ENCODE peak calls at places on chromosome 1, in six cellular contexts. Z is AG09309; S is right cardiac atrium; H is CD8-positive, alpha-beta memory T cell; M is left ventricle myocardium inferior; G is breast epithelium. E is an unnamed sample.

GRCh38 chr1:112852934-112853333 is 103.1 kb downstream of the SLC16A1 start:
- DNase-seq in S (no peak), Z (no peak), M (no peak), H (no peak), G (no peak), E (no peak)

GRCh38 chr1:62417351-62417999 is 19.4 kb upstream of the USP1 start:
- DNase-seq in M (no peak), H (no peak), S (no peak), Z (no peak), G (no peak), E (no peak)

GRCh38 chr1:50605186-50605875 is 182.1 kb upstream of the DMRTA2 start:
- DNase-seq in M (no peak), G (no peak), Z (peak), H (no peak), S (no peak), E (no peak)

GRCh38 chr1:180881806-180882509 is 30.7 kb upstream of the KIAA1614 start:
- DNase-seq in M (no peak), H (no peak), G (no peak), Z (peak), S (no peak), E (peak)

GRCh38 chr1:50289495-50289894 is 133.7 kb downstream of the DMRTA2 start:
- DNase-seq in Z (no peak), M (no peak), S (no peak), H (no peak), G (no peak), E (no peak)

GRCh38 chr1:26274801-26275425 is 5.0 kb upstream of the SH3BGRL3 start:
- DNase-seq in M (no peak), S (no peak), G (no peak), Z (no peak), H (no peak), E (peak)

GRCh38 chr1:21869620-21870121 is 57.6 kb downstream of the LDLRAD2 start:
- DNase-seq in M (peak), H (no peak), G (peak), Z (peak), S (peak), E (peak)

GRCh38 chr1:3785458-3786157 is 10.7 kb downstream of the LRRC47 start:
- DNase-seq in G (no peak), S (peak), M (no peak), H (no peak), Z (no peak), E (no peak)

GRCh38 chr1:39657402-39657801 is 14.5 kb downstream of the NT5C1A start:
- DNase-seq in G (no peak), Z (no peak), H (no peak), M (no peak), S (no peak), E (no peak)

GRCh38 chr1:51569284-51570062 is 47.4 kb upstream of the OSBPL9 start:
- DNase-seq in G (peak), S (no peak), Z (peak), H (peak), M (no peak), E (no peak)

GRCh38 chr1:55612988-55613387 is 397.8 kb upstream of the USP24 start:
- DNase-seq in G (no peak), M (no peak), S (no peak), Z (peak), H (no peak), E (no peak)

GRCh38 chr1:5990913-5991783 is 1.1 kb downstream of the NPHP4 start:
- DNase-seq in G (no peak), H (peak), M (no peak), Z (no peak), S (peak), E (no peak)

GRCh38 chr1:22814176-22815042 is 103.8 kb downstream of the EPHB2 start:
- DNase-seq in H (no peak), Z (peak), S (peak), M (no peak), G (no peak), E (peak)

GRCh38 chr1:6414443-6414844 is 5.3 kb downstream of the HES2 start:
- DNase-seq in M (no peak), G (no peak), H (no peak), Z (no peak), S (no peak), E (no peak)

GRCh38 chr1:59908682-59909081 is 17.9 kb downstream of the CYP2J2 start:
- DNase-seq in H (no peak), S (no peak), G (no peak), M (no peak), Z (no peak), E (no peak)

GRCh38 chr1:238465449-238465848 is 574.7 kb upstream of the ZP4 start:
- DNase-seq in Z (no peak), M (no peak), H (no peak), G (no peak), S (no peak), E (no peak)

GRCh38 chr1:238474263-238474662 is 583.5 kb upstream of the ZP4 start:
- DNase-seq in M (no peak), S (no peak), G (no peak), Z (no peak), H (no peak), E (no peak)

GRCh38 chr1:238468068-238468467 is 577.3 kb upstream of the ZP4 start:
- DNase-seq in M (no peak), Z (no peak), S (no peak), H (no peak), G (no peak), E (no peak)

GRCh38 chr1:238466459-238466858 is 575.7 kb upstream of the ZP4 start:
- DNase-seq in G (no peak), M (no peak), S (no peak), Z (no peak), H (no peak), E (no peak)

GRCh38 chr1:238469146-238469601 is 578.5 kb upstream of the ZP4 start:
- DNase-seq in G (no peak), M (no peak), H (no peak), S (no peak), Z (no peak), E (peak)
- H3K4me3 ChIP-seq in G (peak), M (peak), H (no peak), S (peak), Z (peak), E (peak)

GRCh38 chr1:94925561-94926364 is 1.1 kb downstream of the CNN3 start:
- DNase-seq in S (peak), H (no peak), Z (no peak), M (peak), G (peak), E (peak)

GRCh38 chr1:94921977-94922376 is 4.9 kb downstream of the CNN3 start:
- DNase-seq in H (no peak), Z (no peak), M (no peak), G (no peak), S (no peak), E (no peak)

GRCh38 chr1:94924967-94925366 is 1.9 kb downstream of the CNN3 start:
- DNase-seq in M (no peak), G (no peak), H (no peak), S (no peak), Z (no peak), E (no peak)

GRCh38 chr1:94920061-94920460 is 6.8 kb downstream of the CNN3 start:
- DNase-seq in G (no peak), S (no peak), M (no peak), Z (no peak), H (no peak), E (no peak)

DNA sequence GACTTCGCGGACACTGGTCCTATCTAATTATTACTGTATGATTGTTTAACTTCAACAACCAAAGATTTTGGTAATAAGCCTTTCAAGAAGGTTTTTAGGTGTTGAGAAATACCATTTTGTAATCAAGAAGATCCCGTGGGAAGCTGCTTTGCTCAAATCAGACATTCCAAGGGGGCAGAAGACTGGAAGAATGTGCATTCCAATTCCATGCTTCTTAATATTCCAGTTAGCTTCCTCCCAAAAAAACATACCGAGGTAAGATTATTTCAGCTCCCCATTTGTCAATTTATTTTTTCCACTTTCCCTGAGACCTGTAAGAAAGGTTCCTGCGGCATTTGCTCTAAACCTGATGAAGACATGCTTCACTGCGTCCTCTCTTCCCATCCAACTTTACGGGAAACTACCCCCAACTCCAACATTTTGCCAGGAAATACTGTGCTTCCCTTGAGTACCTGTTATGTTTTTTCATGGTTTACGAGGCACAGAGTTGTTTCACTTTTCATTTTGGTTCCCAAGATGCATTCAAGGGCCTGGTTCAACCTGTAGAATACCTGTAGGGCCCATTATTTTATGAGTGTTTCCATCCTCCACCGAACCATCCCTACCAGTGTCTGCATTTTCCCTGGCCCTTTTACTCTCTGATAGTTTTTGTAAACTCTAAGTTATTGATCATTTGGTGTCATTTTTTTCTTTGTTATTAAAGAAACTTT is 4.0 kb downstream of the CNN3 start:
- DNase-seq in M (no peak), Z (peak), G (no peak), H (no peak), S (no peak), E (peak)
- H3K4me3 ChIP-seq in M (peak), Z (peak), G (peak), H (no peak), S (peak), E (peak)

GRCh38 chr1:95071539-95071938 is 1.2 kb downstream of the ALG14 start:
- DNase-seq in S (no peak), H (no peak), G (no peak), M (no peak), Z (no peak), E (no peak)
- H3K4me3 ChIP-seq in S (peak), H (peak), G (peak), M (peak), Z (no peak), E (peak)

DNA sequence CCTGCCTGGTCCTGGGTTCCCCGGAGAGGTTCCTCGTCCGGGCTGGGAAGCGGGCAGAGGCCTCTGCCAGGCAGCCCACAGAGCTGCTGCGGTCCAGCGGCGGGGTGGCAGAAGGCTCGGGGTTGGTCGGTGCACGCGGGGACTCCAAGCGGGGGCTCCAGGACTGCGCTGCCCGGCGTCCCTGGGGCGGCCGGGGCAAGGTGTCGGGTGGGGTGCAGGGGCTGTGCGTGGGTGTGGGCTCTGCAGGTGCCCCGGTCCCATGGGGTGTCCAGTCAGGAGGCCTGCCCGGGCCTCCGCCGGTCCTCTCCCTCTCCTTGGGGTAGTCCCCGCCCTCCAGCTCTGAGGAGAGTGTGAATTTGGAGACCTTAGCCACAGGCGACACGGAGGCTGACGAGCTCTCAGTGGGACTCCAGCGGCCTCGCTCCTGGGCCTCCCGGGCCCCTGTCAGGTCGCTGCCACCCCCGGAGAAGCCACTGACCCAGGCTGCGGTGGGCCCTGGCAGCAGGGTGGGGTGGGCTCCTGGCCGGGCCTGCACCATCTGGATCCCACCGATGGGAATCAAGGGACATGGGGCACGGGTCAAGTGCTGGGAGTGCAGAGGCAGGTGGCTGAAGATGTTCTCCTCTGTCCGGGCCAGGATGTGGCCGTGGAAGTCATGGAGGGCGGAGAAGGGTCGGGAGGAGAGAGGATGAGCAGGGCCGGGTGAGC is 26.2 kb upstream of the EDN2 start:
- DNase-seq in M (no peak), S (peak), H (no peak), G (no peak), Z (no peak), E (no peak)
- H3K4me3 ChIP-seq in M (no peak), S (no peak), H (no peak), G (no peak), Z (no peak), E (no peak)

DNA sequence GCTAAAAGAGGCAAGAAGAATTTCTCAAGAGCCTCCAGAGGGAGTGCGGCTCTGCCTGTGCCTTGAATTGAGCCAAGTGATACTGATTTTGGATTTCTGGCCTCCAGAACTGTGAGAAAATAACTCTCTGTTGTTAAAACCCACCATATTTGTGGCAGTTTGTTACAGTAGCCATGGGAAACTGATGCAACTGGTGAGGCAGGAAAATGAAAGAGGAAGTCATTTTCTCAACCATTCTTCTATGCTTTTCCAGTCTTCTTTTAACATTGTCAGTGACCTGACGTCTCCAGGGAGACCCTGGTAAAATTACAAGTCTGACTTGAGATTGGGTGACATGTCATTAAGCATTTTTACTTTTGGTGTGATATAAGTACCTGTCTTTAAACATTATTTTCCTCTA is 5.8 kb downstream of the OR6P1 start:
- DNase-seq in G (no peak), H (no peak), M (no peak), Z (no peak), S (no peak), E (no peak)
- H3K4me3 ChIP-seq in G (no peak), H (no peak), M (no peak), Z (no peak), S (no peak), E (no peak)

GRCh38 chr1:241950390-241950789 is 7.2 kb upstream of the BECN2 start:
- DNase-seq in H (no peak), Z (peak), S (no peak), G (no peak), M (no peak), E (peak)
- H3K4me3 ChIP-seq in H (no peak), Z (no peak), S (no peak), G (no peak), M (no peak), E (no peak)

E was measured in skeletal muscle cell.